ENCODE peak calls at places on chromosomes 1 and 21, in nine cellular contexts. K is heart right ventricle; H is endothelial cell of umbilical vein; D is right lobe of liver; X is tibial artery; G is astrocyte; U is AG04450; M is CD8-positive, alpha-beta T cell; Z is uterus. Y is an unnamed sample.

GRCh38 chr1:39436842-39437241 is 54.6 kb upstream of the BMP8A start:
- DNase-seq in X (no peak), D (no peak), H (no peak), M (no peak), K (no peak), U (no peak), G (no peak), Z (no peak), Y (no peak)

GRCh38 chr1:73627723-73628122 is 570.3 kb downstream of the LRRIQ3 start:
- DNase-seq in D (no peak), M (no peak), K (no peak), Z (no peak), X (no peak), G (no peak), U (no peak), H (peak; percentile 36), Y (no peak)

GRCh38 chr21:25362375-25363267 is 244.7 kb downstream of the MRPL39 start:
- DNase-seq in H (no peak), M (no peak), X (no peak), K (no peak), Z (no peak), D (no peak), G (no peak), U (no peak), Y (no peak)

GRCh38 chr21:45125347-45125746 is 51.0 kb downstream of the ADARB1 start:
- DNase-seq in Z (no peak), K (no peak), M (no peak), G (no peak), U (no peak), D (no peak), H (no peak), X (no peak), Y (no peak)

GRCh38 chr1:156004843-156005593 is 15.7 kb downstream of the SSR2 start:
- DNase-seq in D (no peak), Z (no peak), H (no peak), K (no peak), U (no peak), X (no peak), M (peak; percentile 19), G (no peak), Y (no peak)

GRCh38 chr1:67372136-67372535 is 58.1 kb downstream of the SERBP1 start:
- DNase-seq in H (no peak), G (peak; percentile 22), D (no peak), U (no peak), K (no peak), X (no peak), Z (no peak), M (no peak), Y (no peak)

GRCh38 chr1:197342044-197342565 is 74.1 kb downstream of the CRB1 start:
- DNase-seq in M (no peak), Z (no peak), U (no peak), H (no peak), K (no peak), G (peak; percentile 33), D (no peak), X (no peak), Y (no peak)

GRCh38 chr1:238608139-238608538 is 717.4 kb upstream of the ZP4 start:
- DNase-seq in X (no peak), H (no peak), G (no peak), U (no peak), K (no peak), Z (no peak), M (no peak), D (no peak), Y (no peak)

GRCh38 chr1:99645199-99645598 is 714 bp upstream of the PALMD start:
- DNase-seq in H (peak; percentile 89), U (no peak), G (peak; percentile 49), M (no peak), X (peak; percentile 38), K (peak; percentile 54), Z (peak; percentile 73), D (peak; percentile 63), Y (peak; percentile 28)

GRCh38 chr1:202343652-202344349 is 2.1 kb upstream of the UBE2T start:
- DNase-seq in Z (no peak), M (no peak), X (no peak), G (no peak), D (no peak), H (peak; percentile 40), K (no peak), U (no peak), Y (no peak)

GRCh38 chr1:118563969-118564951 is 379.2 kb upstream of the SPAG17 start:
- DNase-seq in U (no peak), M (no peak), H (no peak), Z (no peak), D (no peak), X (no peak), G (no peak), K (no peak), Y (no peak)

GRCh38 chr1:1684031-1684681 is 8.4 kb downstream of the SLC35E2B start:
- DNase-seq in Z (no peak), K (no peak), M (no peak), X (no peak), D (no peak), G (no peak), H (no peak), U (no peak), Y (no peak)

GRCh38 chr21:39088831-39089380 is 94.3 kb downstream of the PSMG1 start:
- DNase-seq in U (no peak), H (peak; percentile 58), G (peak; percentile 69), K (peak; percentile 47), X (peak; percentile 40), D (no peak), M (no peak), Z (peak; percentile 64), Y (no peak)

GRCh38 chr1:43348809-43349593 is 9.8 kb upstream of the CDC20 start:
- DNase-seq in K (peak; percentile 87), U (no peak), M (peak; percentile 42), X (peak; percentile 65), H (peak; percentile 53), D (peak; percentile 93), G (peak; percentile 70), Z (peak; percentile 85), Y (peak; percentile 95)

GRCh38 chr1:173429517-173430477 is 47.3 kb upstream of the PRDX6 start:
- DNase-seq in U (peak; percentile 91), H (peak; percentile 75), G (peak; percentile 93), K (peak; percentile 91), D (peak; percentile 80), X (peak; percentile 88), Z (peak; percentile 89), M (peak; percentile 68), Y (peak; percentile 84)

GRCh38 chr1:45001011-45001481 is 10.1 kb downstream of the HECTD3 start:
- DNase-seq in X (no peak), Z (no peak), D (peak; percentile 56), M (no peak), U (no peak), K (no peak), H (no peak), G (no peak), Y (peak; percentile 43)

GRCh38 chr1:235503333-235504121 is 725 bp downstream of the B3GALNT2 start:
- DNase-seq in X (peak; percentile 58), G (peak; percentile 39), K (peak; percentile 47), U (no peak), H (peak; percentile 81), D (peak; percentile 77), M (peak; percentile 31), Z (peak; percentile 40), Y (peak; percentile 71)

GRCh38 chr1:117335376-117336086 is 31.7 kb upstream of the MAN1A2 start:
- DNase-seq in Z (no peak), G (no peak), M (no peak), D (no peak), H (no peak), X (no peak), U (no peak), K (no peak), Y (no peak)

GRCh38 chr1:39045231-39045630 is 19.1 kb downstream of the NDUFS5 start:
- DNase-seq in K (no peak), G (no peak), U (no peak), H (no peak), Z (no peak), X (no peak), D (no peak), M (no peak), Y (no peak)

GRCh38 chr1:199460933-199461332 is 566.6 kb upstream of the NR5A2 start:
- DNase-seq in X (no peak), Z (no peak), D (no peak), U (no peak), M (no peak), H (peak; percentile 22), K (no peak), G (no peak), Y (peak; percentile 30)
- TF ChIP-seq CTCF in X (no peak), Z (no peak), D (no peak), U (peak; percentile 23), M (no peak), H (no peak), K (no peak), G (no peak), Y (no peak)

GRCh38 chr1:3948344-3948743 is 48.3 kb upstream of the C1orf174 start:
- DNase-seq in Z (no peak), G (no peak), U (no peak), K (no peak), H (no peak), M (no peak), D (no peak), X (no peak), Y (no peak)
- H3K9me3 ChIP-seq in Z (no peaks in the 10 kb centered on the region), G (peaks cover 7% of the 10 kb centered on the region), U (peaks cover 57% of the 10 kb centered on the region), K (no peaks in the 10 kb centered on the region), H (no peaks in the 10 kb centered on the region), M (no peaks in the 10 kb centered on the region), D (no peaks in the 10 kb centered on the region), X (no peaks in the 10 kb centered on the region), Y (no peaks in the 10 kb centered on the region)

GRCh38 chr1:24420547-24420946 is 4.9 kb downstream of the NIPAL3 start:
- DNase-seq in Z (no peak), D (no peak), U (no peak), X (no peak), G (no peak), H (no peak), M (no peak), K (no peak), Y (no peak)

GRCh38 chr1:24418898-24419628 is 3.5 kb downstream of the NIPAL3 start:
- DNase-seq in U (no peak), G (peak; percentile 67), Z (no peak), M (no peak), X (no peak), H (no peak), D (no peak), K (no peak), Y (no peak)

GRCh38 chr1:24424990-24425389 is 9.4 kb downstream of the NIPAL3 start:
- DNase-seq in D (no peak), U (no peak), X (no peak), G (no peak), M (no peak), H (no peak), Z (no peak), K (no peak), Y (no peak)

GRCh38 chr1:24424207-24424606 is 8.6 kb downstream of the NIPAL3 start:
- DNase-seq in M (no peak), X (no peak), U (no peak), D (no peak), Z (no peak), K (no peak), H (no peak), G (no peak), Y (no peak)

GRCh38 chr1:24421502-24421901 is 5.9 kb downstream of the NIPAL3 start:
- DNase-seq in X (no peak), H (no peak), G (no peak), D (no peak), Z (no peak), M (no peak), K (no peak), U (no peak), Y (no peak)
- TF ChIP-seq CTCF in X (no peak), H (no peak), G (no peak), D (no peak), Z (no peak), M (no peak), K (no peak), U (no peak), Y (no peak)

GRCh38 chr1:24939040-24939439 is 9.0 kb upstream of the RUNX3 start:
- DNase-seq in X (no peak), H (no peak), K (no peak), Z (no peak), M (no peak), G (no peak), U (no peak), D (no peak), Y (no peak)
- H3K9me3 ChIP-seq in X (no peaks in the 10 kb centered on the region), H (no peaks in the 10 kb centered on the region), K (no peaks in the 10 kb centered on the region), Z (no peaks in the 10 kb centered on the region), M (no peaks in the 10 kb centered on the region), G (no peaks in the 10 kb centered on the region), U (no peaks in the 10 kb centered on the region), D (no peaks in the 10 kb centered on the region), Y (no peaks in the 10 kb centered on the region)